ENCODE peak calls at places on chromosome 15, in eight cellular contexts. R is GM13977; C is Right ventricle myocardium superior; S is activated naive CD4-positive, alpha-beta T cell; G is NCI-H1417; Z is left cardiac atrium; P is stimulated activated CD8-positive, alpha-beta memory T cell treated with anti-CD3 and anti-CD28 coated beads, Interleukin-7, amount 100 ng/mL, for 1 hour; H is GM04503. D is an unnamed sample.

GRCh38 chr15:84112025-84112424 is 123.5 kb upstream of the GOLGA6L4 start:
- DNase-seq in R (no peak), C (no peak), S (no peak), G (no peak), Z (no peak), P (no peak), H (no peak), D (no peak)

GRCh38 chr15:88897456-88898194 is 2.3 kb upstream of the HAPLN3 start:
- DNase-seq in R (no peak), C (peak), S (peak), G (peak), Z (peak), P (peak), H (no peak), D (peak)

GRCh38 chr15:68582236-68582635 is 3.4 kb downstream of the CORO2B start:
- DNase-seq in R (no peak), C (no peak), S (no peak), G (no peak), Z (no peak), P (no peak), H (no peak), D (no peak)

GRCh38 chr15:47409601-47410000 is 307.7 kb upstream of the SEMA6D start:
- DNase-seq in R (no peak), C (no peak), S (no peak), G (no peak), Z (no peak), P (no peak), H (no peak), D (no peak)

GRCh38 chr15:38389924-38390542 is 63.9 kb upstream of the FAM98B start:
- DNase-seq in R (peak), C (peak), S (peak), G (peak), Z (peak), P (peak), H (no peak), D (peak)

GRCh38 chr15:80204231-80204630 is 47.8 kb downstream of the CTXND1 start:
- DNase-seq in R (no peak), C (no peak), S (no peak), G (no peak), Z (no peak), P (no peak), H (no peak), D (no peak)

GRCh38 chr15:78715930-78716329 is 74.9 kb upstream of the CHRNB4 start:
- DNase-seq in R (no peak), C (no peak), S (no peak), G (no peak), Z (no peak), P (no peak), H (peak), D (no peak)

GRCh38 chr15:58182460-58183163 is 44.4 kb downstream of the AQP9 start:
- DNase-seq in R (peak), C (peak), S (no peak), G (peak), Z (peak), P (no peak), H (no peak), D (peak)

GRCh38 chr15:40829155-40829554 is 647 bp upstream of the PPP1R14D start:
- DNase-seq in R (no peak), C (no peak), S (no peak), G (peak), Z (no peak), P (no peak), H (no peak), D (no peak)

GRCh38 chr15:74167891-74168331 is 5.6 kb upstream of the ISLR start:
- DNase-seq in R (peak), C (no peak), S (no peak), G (peak), Z (no peak), P (no peak), H (no peak), D (no peak)

GRCh38 chr15:67783303-67783702 is 42.0 kb upstream of the SKOR1 start:
- DNase-seq in R (peak), C (no peak), S (peak), G (peak), Z (no peak), P (no peak), H (no peak), D (no peak)

GRCh38 chr15:33126559-33127290 is 67.8 kb downstream of the FMN1 start:
- DNase-seq in R (no peak), C (peak), S (peak), G (peak), Z (peak), P (peak), H (peak), D (peak)

GRCh38 chr15:98889930-98890695 is 117.5 kb downstream of the PGPEP1L start:
- DNase-seq in R (no peak), C (no peak), S (no peak), G (no peak), Z (no peak), P (no peak), H (peak), D (no peak)

GRCh38 chr15:98658831-98659699 is 10.7 kb downstream of the IGF1R start:
- DNase-seq in R (peak), C (no peak), S (no peak), G (peak), Z (no peak), P (no peak), H (no peak), D (no peak)

GRCh38 chr15:98734472-98735284 is 86.3 kb downstream of the IGF1R start:
- DNase-seq in R (no peak), C (no peak), S (no peak), G (no peak), Z (no peak), P (no peak), H (no peak), D (no peak)

GRCh38 chr15:100809587-100809986 is 70.0 kb upstream of the ALDH1A3 start:
- DNase-seq in R (no peak), C (no peak), S (no peak), G (no peak), Z (no peak), P (no peak), H (no peak), D (no peak)

GRCh38 chr15:70094690-70095311 is 2.9 kb downstream of the TLE3 start:
- DNase-seq in R (no peak), C (no peak), S (no peak), G (peak), Z (no peak), P (no peak), H (no peak), D (no peak)

GRCh38 chr15:78073026-78073425 is 4.5 kb downstream of the TBC1D2B start:
- DNase-seq in R (no peak), C (no peak), S (no peak), G (no peak), Z (no peak), P (no peak), H (no peak), D (no peak)

GRCh38 chr15:99431661-99432091 is 134.1 kb upstream of the MEF2A start:
- DNase-seq in R (no peak), C (peak), S (no peak), G (no peak), Z (peak), P (no peak), H (no peak), D (no peak)

GRCh38 chr15:94196536-94196935 is 34.8 kb upstream of the MCTP2 start:
- DNase-seq in R (no peak), C (no peak), S (no peak), G (no peak), Z (no peak), P (no peak), H (no peak), D (no peak)

GRCh38 chr15:64092864-64093626 is 593 bp downstream of the CIAO2A start:
- DNase-seq in R (no peak), C (peak), S (peak), G (peak), Z (peak), P (no peak), H (no peak), D (peak)

D was measured in left ventricle myocardium superior.